ENCODE peak calls at places on chromosome 15, in four cellular contexts. One of them, this sample, is unnamed.

GRCh38 chr15:96585634-96586386 is 255.3 kb downstream of the NR2F2 start:
- DNase-seq in AG20443: peak; percentile 32
- DNase-seq in endothelial cell: no peak
- DNase-seq in NCI-H774: no peak
- DNase-seq in this sample: peak; percentile 11

GRCh38 chr15:41884458-41884857 is 9.4 kb downstream of the SPTBN5 start:
- DNase-seq in AG20443: no peak
- DNase-seq in endothelial cell: no peak
- DNase-seq in NCI-H774: no peak
- DNase-seq in this sample: no peak

GRCh38 chr15:40960926-40961325 is 7.7 kb downstream of the CHAC1 start:
- DNase-seq in AG20443: no peak
- DNase-seq in endothelial cell: no peak
- DNase-seq in NCI-H774: no peak
- DNase-seq in this sample: peak; percentile 49

GRCh38 chr15:82624008-82624407 is 23.2 kb downstream of the CPEB1 start:
- DNase-seq in AG20443: peak; percentile 64
- DNase-seq in endothelial cell: no peak
- DNase-seq in NCI-H774: no peak
- DNase-seq in this sample: no peak

GRCh38 chr15:74200394-74200793 is 2.2 kb downstream of the STRA6 start:
- DNase-seq in AG20443: peak; percentile 76
- DNase-seq in endothelial cell: no peak
- DNase-seq in NCI-H774: no peak
- DNase-seq in this sample: no peak

GRCh38 chr15:89401636-89402252 is 67.1 kb upstream of the POLG start:
- DNase-seq in AG20443: no peak
- DNase-seq in endothelial cell: no peak
- DNase-seq in NCI-H774: no peak
- DNase-seq in this sample: no peak

GRCh38 chr15:42141246-42141645 is 15.2 kb downstream of the PLA2G4F start:
- DNase-seq in AG20443: no peak
- DNase-seq in endothelial cell: no peak
- DNase-seq in NCI-H774: no peak
- DNase-seq in this sample: no peak

GRCh38 chr15:37370938-37371337 is 270.6 kb upstream of the MEIS2 start:
- DNase-seq in AG20443: no peak
- DNase-seq in endothelial cell: no peak
- DNase-seq in NCI-H774: no peak
- DNase-seq in this sample: no peak